ENCODE peak calls at places on chromosome 20, in six cellular contexts. R is NCI-H1694 treated with DMSO at 0.1 percent for 48 hours; M is RWPE1; T is activated T-helper 1 cell treated with anti-CD3 and anti-CD28 coated beads, Interleukin-12 subunit alpha, Interleukin-12 subunit beta, Interleukin-2, Interleukin-4 antibody, amounts not matched to agents 30 ng/mL and 10 ng/mL and 1 ng/mL, durations not matched to agents 14 hours and 24 hours and 36 hours; C is activated CD4-positive, alpha-beta T cell treated with anti-CD3 and anti-CD28 coated beads for 48 hours; N is stimulated activated CD4-positive, alpha-beta T cell treated with anti-CD3 and anti-CD28 coated beads, Interleukin-1b, Interleukin-23, amount 100 ng/mL, for 4 hours. D is an unnamed sample.

GRCh38 chr20:34525709-34526416 is 9.6 kb downstream of the DYNLRB1 start:
- DNase-seq in R (no peak), M (peak), T (no peak), C (no peak), N (no peak), D (peak)

GRCh38 chr20:52410182-52410647 is 218.6 kb upstream of the ZFP64 start:
- DNase-seq in R (no peak), M (peak), T (peak), C (peak), N (no peak), D (no peak)

GRCh38 chr20:63322146-63322922 is 29.3 kb downstream of the COL20A1 start:
- DNase-seq in R (no peak), M (no peak), T (no peak), C (no peak), N (no peak), D (no peak)

GRCh38 chr20:43723735-43724134 is 3.1 kb downstream of the GTSF1L start:
- DNase-seq in R (no peak), M (no peak), T (no peak), C (no peak), N (no peak), D (no peak)

GRCh38 chr20:46828471-46828870 is 66.2 kb upstream of the EYA2 start:
- DNase-seq in R (no peak), M (no peak), T (no peak), C (no peak), N (no peak), D (no peak)

GRCh38 chr20:54208492-54209044 is 681 bp downstream of the PFDN4 start:
- DNase-seq in R (no peak), M (peak), T (no peak), C (peak), N (no peak), D (no peak)

GRCh38 chr20:44355503-44356352 is at the start of gene HNF4A:
- DNase-seq in R (no peak), M (no peak), T (no peak), C (no peak), N (no peak), D (no peak)

GRCh38 chr20:5395932-5396727 is 79.4 kb upstream of the PROKR2 start:
- DNase-seq in R (no peak), M (no peak), T (no peak), C (no peak), N (no peak), D (no peak)

GRCh38 chr20:17083738-17084137 is 143.1 kb upstream of the PCSK2 start:
- DNase-seq in R (no peak), M (no peak), T (no peak), C (no peak), N (no peak), D (peak)

GRCh38 chr20:40639132-40639531 is 49.9 kb downstream of the MAFB start:
- DNase-seq in R (no peak), M (no peak), T (no peak), C (no peak), N (no peak), D (no peak)

GRCh38 chr20:20926222-20926905 is 179.8 kb downstream of the LINC00237 start:
- DNase-seq in R (no peak), M (no peak), T (no peak), C (no peak), N (no peak), D (no peak)

GRCh38 chr20:16639027-16639941 is 66.0 kb upstream of the KIF16B start:
- DNase-seq in R (no peak), M (no peak), T (no peak), C (no peak), N (no peak), D (no peak)

GRCh38 chr20:8756410-8756809 is 312.5 kb upstream of the PLCB4 start:
- DNase-seq in R (no peak), M (peak), T (no peak), C (no peak), N (no peak), D (peak)

GRCh38 chr20:12593342-12593741 is 415.4 kb upstream of the SPTLC3 start:
- DNase-seq in R (no peak), M (no peak), T (no peak), C (no peak), N (no peak), D (no peak)

GRCh38 chr20:52103911-52104545 is 87.6 kb downstream of the ZFP64 start:
- DNase-seq in R (no peak), M (peak), T (no peak), C (peak), N (no peak), D (no peak)

GRCh38 chr20:49345538-49345937 is 67.7 kb upstream of the ZNFX1 start:
- DNase-seq in R (peak), M (peak), T (no peak), C (no peak), N (no peak), D (no peak)

GRCh38 chr20:36861875-36862801 is 13.8 kb upstream of the TLDC2 start:
- DNase-seq in R (peak), M (peak), T (no peak), C (no peak), N (no peak), D (peak)

GRCh38 chr20:25274481-25274880 is 26.6 kb downstream of the PYGB start:
- DNase-seq in R (no peak), M (no peak), T (no peak), C (no peak), N (no peak), D (no peak)

GRCh38 chr20:51497542-51498467 is 44.7 kb downstream of the NFATC2 start:
- DNase-seq in R (no peak), M (no peak), T (peak), C (peak), N (peak), D (peak)

GRCh38 chr20:9332783-9333482 is 181.5 kb upstream of the LAMP5 start:
- DNase-seq in R (peak), M (no peak), T (no peak), C (no peak), N (no peak), D (no peak)

GRCh38 chr20:17888044-17888443 is 80.5 kb downstream of the SNX5 start:
- DNase-seq in R (no peak), M (peak), T (no peak), C (no peak), N (no peak), D (no peak)

GRCh38 chr20:38875170-38875993 is 50.8 kb upstream of the FAM83D start:
- DNase-seq in R (no peak), M (no peak), T (peak), C (peak), N (no peak), D (no peak)

GRCh38 chr20:63223121-63223825 is 7.3 kb upstream of the YTHDF1 start:
- DNase-seq in R (peak), M (peak), T (peak), C (peak), N (peak), D (peak)

GRCh38 chr20:63943007-63943807 is 13.0 kb downstream of the UCKL1 start:
- DNase-seq in R (peak), M (no peak), T (no peak), C (no peak), N (no peak), D (no peak)

D was measured in COLO829.